ENCODE peak calls at places on chromosomes 2 and 18, in six cellular contexts. M, O, W, H, T and X are unnamed samples.

GRCh38 chr2:166223298-166223697 is 95.5 kb upstream of the SCN1A start:
- DNase-seq in O (no peak), W (no peak), T (no peak), M (no peak), H (no peak), X (no peak)

GRCh38 chr2:216116418-216116817 is 7.3 kb downstream of the XRCC5 start:
- DNase-seq in O (no peak), T (no peak), M (no peak), H (no peak), W (no peak), X (no peak)

GRCh38 chr2:106208874-106209273 is 14.8 kb upstream of the UXS1 start:
- DNase-seq in T (no peak), H (no peak), W (no peak), O (no peak), M (no peak), X (no peak)

GRCh38 chr2:223772363-223772762 is 65.0 kb downstream of the AP1S3 start:
- DNase-seq in T (no peak), H (no peak), M (no peak), O (no peak), W (no peak), X (no peak)

GRCh38 chr2:113703404-113704299 is 52.8 kb downstream of the SLC35F5 start:
- DNase-seq in H (no peak), T (peak; percentile 44), O (no peak), W (no peak), M (no peak), X (no peak)

GRCh38 chr2:238910751-238911351 is 63.0 kb downstream of the TWIST2 start:
- DNase-seq in O (no peak), M (no peak), H (no peak), W (no peak), T (no peak), X (no peak)

GRCh38 chr2:17729880-17730279 is 23.7 kb downstream of the SMC6 start:
- DNase-seq in W (no peak), O (no peak), H (no peak), M (no peak), T (no peak), X (no peak)

GRCh38 chr2:207849443-207849842 is 79.7 kb upstream of the FZD5 start:
- DNase-seq in M (no peak), T (no peak), O (no peak), H (no peak), W (no peak), X (no peak)

GRCh38 chr2:172783091-172783898 is 47.6 kb downstream of the RAPGEF4 start:
- DNase-seq in O (no peak), H (peak; percentile 49), T (peak; percentile 30), M (no peak), W (no peak), X (peak; percentile 73)

GRCh38 chr18:72652990-72653593 is 109.0 kb upstream of the CBLN2 start:
- DNase-seq in T (peak; percentile 70), W (peak; percentile 13), O (no peak), H (no peak), M (no peak), X (peak; percentile 70)

GRCh38 chr18:59180150-59180845 is 39.7 kb upstream of the GRP start:
- DNase-seq in H (no peak), W (no peak), O (no peak), T (no peak), M (no peak), X (no peak)

GRCh38 chr18:50819027-50819726 is 639 bp downstream of the MRO start:
- DNase-seq in T (peak; percentile 74), W (no peak), M (no peak), H (peak; percentile 41), O (no peak), X (peak; percentile 6)

GRCh38 chr2:95266781-95267430 is 7.3 kb upstream of the PROM2 start:
- DNase-seq in O (no peak), W (no peak), H (no peak), T (no peak), M (no peak), X (no peak)

GRCh38 chr2:98822301-98823164 is 91.6 kb upstream of the MGAT4A start:
- DNase-seq in O (no peak), T (peak; percentile 70), W (no peak), M (no peak), H (peak; percentile 58), X (no peak)

GRCh38 chr2:86525421-86526340 is 37.6 kb downstream of the CHMP3 start:
- DNase-seq in M (no peak), W (no peak), T (no peak), H (no peak), O (no peak), X (no peak)

GRCh38 chr2:139600166-139600565 is 820.0 kb upstream of the NXPH2 start:
- DNase-seq in O (no peak), T (no peak), H (no peak), W (no peak), M (no peak), X (no peak)

GRCh38 chr2:168470880-168471475 is 14.9 kb downstream of the CERS6 start:
- DNase-seq in O (no peak), W (no peak), M (no peak), T (peak; percentile 44), H (no peak), X (no peak)

GRCh38 chr2:147712051-147712450 is 132.8 kb upstream of the ACVR2A start:
- DNase-seq in O (no peak), H (no peak), W (no peak), M (no peak), T (no peak), X (no peak)

GRCh38 chr2:55459278-55459677 is 39.6 kb upstream of the CCDC88A start:
- DNase-seq in M (no peak), H (no peak), T (no peak), W (no peak), O (no peak), X (no peak)

GRCh38 chr18:36327352-36328316 is 30.1 kb downstream of the FHOD3 start:
- DNase-seq in H (no peak), O (no peak), W (no peak), M (no peak), T (peak; percentile 0), X (no peak)
- H3K27ac ChIP-seq in H (no peak overlapping the region), O (no peak overlapping the region), W (no peak overlapping the region), M (no peak overlapping the region), T (no peak overlapping the region), X (no peak overlapping the region)

GRCh38 chr2:73177645-73178255 is 24.6 kb upstream of the NOTO start:
- DNase-seq in W (no peak), H (no peak), T (no peak), O (no peak), M (no peak), X (no peak)
- H3K4me3 ChIP-seq in W (no peak overlapping the region), H (peak overlapping the region; percentile 56), T (no peak overlapping the region), O (no peak overlapping the region), M (no peak overlapping the region), X (peak overlapping the region; percentile 58)

GRCh38 chr2:70716131-70716766 is 51.8 kb downstream of the ADD2 start:
- DNase-seq in O (no peak), M (no peak), T (no peak), H (no peak), W (no peak), X (no peak)
- H3K27ac ChIP-seq in O (no peak overlapping the region), M (no peak overlapping the region), T (no peak overlapping the region), H (no peak overlapping the region), W (peak overlapping the region; percentile 79), X (no peak overlapping the region)

GRCh38 chr2:42050350-42051167 is 2.7 kb downstream of the PKDCC start:
- DNase-seq in T (no peak), M (no peak), W (no peak), O (peak; percentile 47), H (no peak), X (no peak)

GRCh38 chr2:42048318-42049251 is 764 bp downstream of the PKDCC start:
- DNase-seq in O (peak; percentile 66), H (no peak), W (peak; percentile 61), T (no peak), M (no peak), X (peak; percentile 55)

GRCh38 chr2:42051168-42052125 is 3.6 kb downstream of the PKDCC start:
- DNase-seq in W (no peak), T (peak; percentile 65), O (no peak), M (no peak), H (no peak), X (no peak)

GRCh38 chr2:42047488-42048317 is at the start of gene PKDCC:
- DNase-seq in W (peak; percentile 96), H (peak; percentile 82), M (no peak), T (peak; percentile 94), O (peak; percentile 87), X (peak; percentile 89)

DNA sequence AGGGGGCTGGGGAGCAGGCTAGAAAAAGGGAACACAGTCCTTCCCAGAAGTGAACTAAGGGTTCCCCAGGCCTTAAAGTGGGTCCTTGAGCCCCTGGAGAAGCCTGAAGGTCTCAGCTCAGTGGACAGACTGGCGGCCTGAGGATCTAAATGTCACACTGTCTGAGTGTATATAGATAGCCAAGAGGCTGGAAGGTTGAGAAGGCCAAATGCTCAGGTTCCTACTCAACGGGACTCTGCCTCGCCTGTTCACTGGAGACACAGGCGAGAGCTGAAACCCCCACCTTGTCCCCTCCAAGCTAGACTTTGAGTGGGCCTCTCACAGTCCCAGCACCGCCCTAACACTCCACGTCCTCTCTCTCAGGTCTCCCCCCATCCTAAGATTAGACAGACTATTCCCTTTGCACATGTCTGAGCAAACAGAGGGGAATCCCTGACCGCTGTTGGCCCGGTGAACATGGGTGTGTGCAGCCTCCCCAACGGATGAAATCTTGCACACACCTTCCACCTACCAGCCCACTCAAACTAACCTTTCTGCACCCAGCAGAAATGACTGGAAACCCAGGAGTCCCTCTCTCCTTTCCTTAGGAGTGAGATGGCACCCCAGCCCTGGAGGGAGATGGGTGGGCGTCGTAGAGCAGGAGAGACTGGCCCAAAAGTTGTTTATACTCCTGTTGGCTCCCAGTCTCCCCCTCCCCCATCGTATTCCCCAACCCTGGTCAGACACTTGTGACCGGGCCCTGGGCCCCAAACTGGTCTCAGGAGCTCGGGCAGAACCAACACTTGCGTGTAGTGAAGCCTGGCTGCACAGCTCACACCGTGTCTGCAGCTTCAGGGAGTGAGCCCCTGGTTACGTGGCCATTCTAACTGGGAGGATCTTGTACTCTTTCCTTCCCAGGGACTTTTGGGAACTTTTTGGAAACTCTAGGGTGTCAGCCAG is 1.9 kb downstream of the PKDCC start:
- DNase-seq in H (no peak), T (no peak), M (no peak), W (no peak), O (peak; percentile 47), X (no peak)
- H3K4me3 ChIP-seq in H (peak overlapping the region; percentile 45), T (peak overlapping the region; percentile 51), M (peak overlapping the region; percentile 34), W (no peak overlapping the region), O (peak overlapping the region; percentile 90), X (peak overlapping the region; percentile 99)

GRCh38 chr2:135490381-135490780 is 40.6 kb downstream of the ZRANB3 start:
- DNase-seq in W (no peak), T (no peak), O (no peak), H (no peak), M (no peak), X (no peak)
- H3K27ac ChIP-seq in W (no peak overlapping the region), T (no peak overlapping the region), O (no peak overlapping the region), H (no peak overlapping the region), M (no peak overlapping the region), X (no peak overlapping the region)